ENCODE peak calls at places on chromosomes 12 and 14, in five cellular contexts. G, E, W, A and Q are unnamed samples.

GRCh38 chr12:106360400-106360994 is 2.9 kb downstream of the POLR3B start:
- DNase-seq in E (no peak), A (no peak), W (no peak), G (no peak), Q (no peak)

GRCh38 chr14:22850944-22851790 is 14.8 kb downstream of the MMP14 start:
- DNase-seq in G (no peak), W (peak; percentile 25), E (no peak), A (no peak), Q (peak; percentile 96)

GRCh38 chr12:31323466-31324115 is 2.4 kb downstream of the SINHCAF start:
- DNase-seq in W (no peak), G (peak; percentile 18), A (no peak), E (peak; percentile 50), Q (peak; percentile 70)

GRCh38 chr14:58072288-58073071 is 79.5 kb downstream of the ARMH4 start:
- DNase-seq in G (peak; percentile 70), A (no peak), W (peak; percentile 36), E (peak; percentile 68), Q (peak; percentile 71)

GRCh38 chr14:77641534-77642341 is 25.3 kb upstream of the SPTLC2 start:
- DNase-seq in E (no peak), G (no peak), A (no peak), W (peak; percentile 80), Q (no peak)

GRCh38 chr12:57008113-57008687 is 1.9 kb upstream of the ZBTB39 start:
- DNase-seq in E (no peak), W (no peak), G (peak; percentile 23), A (no peak), Q (peak; percentile 84)

GRCh38 chr12:102329883-102330282 is 132.2 kb upstream of the PMCH start:
- DNase-seq in W (no peak), E (no peak), G (no peak), A (no peak), Q (no peak)

GRCh38 chr12:87661770-87662402 is 367.3 kb downstream of the C12orf50 start:
- DNase-seq in A (no peak), W (no peak), E (no peak), G (no peak), Q (peak; percentile 5)

GRCh38 chr14:90836692-90837063 is 20.4 kb upstream of the TTC7B start:
- DNase-seq in A (no peak), E (no peak), G (no peak), W (no peak), Q (no peak)
- H2BK12ac ChIP-seq in A (no peak overlapping the region), E (no peak overlapping the region), G (peak overlapping the region; percentile 22), W (no peak overlapping the region), Q (no peak overlapping the region)

GRCh38 chr12:11747969-11748368 is 98.5 kb downstream of the ETV6 start:
- DNase-seq in E (no peak), G (no peak), A (no peak), W (no peak), Q (no peak)

GRCh38 chr12:11746940-11747716 is 97.7 kb downstream of the ETV6 start:
- DNase-seq in A (no peak), W (no peak), E (no peak), G (no peak), Q (no peak)

GRCh38 chr12:11753151-11753501 is 103.7 kb downstream of the ETV6 start:
- DNase-seq in G (no peak), W (no peak), A (no peak), E (peak; percentile 71), Q (no peak)

GRCh38 chr12:11752403-11753150 is 103.1 kb downstream of the ETV6 start:
- DNase-seq in W (no peak), E (no peak), G (no peak), A (no peak), Q (no peak)

GRCh38 chr12:11749943-11750690 is 100.6 kb downstream of the ETV6 start:
- DNase-seq in G (no peak), A (no peak), W (no peak), E (no peak), Q (no peak)
- H3K79me1 ChIP-seq in G (no peaks in the 10 kb centered on the region), A (peaks cover 2% of the 10 kb centered on the region), W (no peaks in the 10 kb centered on the region), E (no peaks in the 10 kb centered on the region), Q (peaks cover 39% of the 10 kb centered on the region)

DNA sequence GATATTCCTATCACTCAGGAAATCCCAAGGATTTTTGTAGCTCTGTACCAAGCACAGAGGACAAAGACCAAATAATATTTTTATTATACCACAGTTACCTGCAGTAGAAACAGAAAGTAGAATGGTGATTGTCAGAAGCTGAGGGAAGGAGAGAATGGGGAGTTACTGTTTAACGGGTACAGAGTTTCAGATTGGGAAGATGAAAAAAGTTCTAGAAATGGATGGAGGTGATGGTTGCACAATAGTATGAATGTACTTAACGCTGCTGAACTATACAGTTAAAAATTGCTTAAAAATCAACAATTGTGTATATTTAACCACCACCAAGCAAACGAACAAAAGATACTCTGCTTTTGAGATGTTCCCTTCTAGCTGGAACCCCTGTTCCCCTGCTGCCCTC is 24.1 kb downstream of the FLVCR2 start:
- DNase-seq in W (no peak), A (no peak), E (no peak), G (no peak), Q (no peak)
- H2BK12ac ChIP-seq in W (no peak overlapping the region), A (no peak overlapping the region), E (no peak overlapping the region), G (no peak overlapping the region), Q (no peak overlapping the region)

GRCh38 chr12:64016521-64016920 is 172.0 kb downstream of the SRGAP1 start:
- DNase-seq in G (no peak), A (no peak), W (no peak), E (no peak), Q (no peak)

GRCh38 chr12:64019101-64019500 is 174.6 kb downstream of the SRGAP1 start:
- DNase-seq in G (no peak), A (no peak), W (no peak), E (no peak), Q (no peak)

GRCh38 chr12:64019654-64020053 is 175.2 kb downstream of the SRGAP1 start:
- DNase-seq in G (no peak), E (no peak), W (no peak), A (no peak), Q (no peak)

DNA sequence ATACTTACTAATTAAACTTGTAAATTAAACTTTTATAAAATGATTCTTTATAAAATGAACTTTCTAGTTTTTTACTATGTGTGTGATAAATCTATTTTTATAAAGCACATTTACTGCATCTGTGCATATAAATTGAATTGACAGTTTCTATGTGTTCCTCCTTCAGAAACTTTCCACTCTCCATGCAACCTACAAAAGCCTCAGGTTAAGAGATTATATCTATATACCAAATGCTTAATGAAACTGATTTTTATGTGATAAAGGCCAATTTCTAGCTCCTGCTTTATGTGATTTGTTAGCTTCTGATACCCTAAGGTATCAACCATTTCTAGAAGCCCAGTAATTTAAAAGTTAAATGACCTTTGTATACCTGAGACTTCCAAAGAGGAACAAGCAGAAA is 174.0 kb downstream of the SRGAP1 start:
- DNase-seq in G (no peak), E (no peak), W (no peak), A (no peak), Q (no peak)
- H3K79me1 ChIP-seq in G (no peaks in the 10 kb centered on the region), E (no peaks in the 10 kb centered on the region), W (no peaks in the 10 kb centered on the region), A (no peaks in the 10 kb centered on the region), Q (peaks cover 17% of the 10 kb centered on the region)